ENCODE peak calls at places on chromosomes 13 and 19, in ten cellular contexts. Q is psoas muscle; K is stimulated activated CD4-positive, alpha-beta T cell treated with anti-CD3 and anti-CD28 coated beads, Interleukin-1b, Interleukin-23, amount 100 ng/mL, for 1 hour; V is DMS79; G is lower leg skin; N is activated naive CD8-positive, alpha-beta T cell treated with anti-CD3 and anti-CD28 coated beads for 36 hours; W is T-cell; F is T-helper 9 cell; M is AG04449; X is cerebellar cortex. S is an unnamed sample.

GRCh38 chr13:76723551-76724232 is 162.5 kb downstream of the KCTD12 start:
- DNase-seq in V (no peak), G (no peak), M (peak), K (no peak), X (peak), F (no peak), W (peak), N (no peak), Q (peak), S (no peak)

GRCh38 chr13:72953391-72953960 is 105.3 kb upstream of the KLF5 start:
- DNase-seq in Q (no peak), V (peak), G (no peak), X (no peak), N (no peak), F (no peak), M (no peak), W (no peak), K (no peak), S (no peak)

GRCh38 chr13:24624801-24625231 is 55.4 kb upstream of the ATP12A start:
- DNase-seq in X (no peak), M (no peak), Q (no peak), K (no peak), G (no peak), W (no peak), N (no peak), V (no peak), F (no peak), S (no peak)

GRCh38 chr19:45827459-45828093 is 12.5 kb upstream of the RSPH6A start:
- DNase-seq in V (no peak), F (no peak), Q (no peak), M (no peak), G (no peak), W (no peak), X (no peak), K (no peak), N (no peak), S (no peak)

GRCh38 chr13:58804832-58805231 is 1173.3 kb downstream of the PCDH17 start:
- DNase-seq in M (no peak), G (no peak), X (no peak), W (no peak), V (no peak), N (no peak), Q (no peak), F (no peak), K (no peak), S (no peak)

GRCh38 chr13:105603283-105603682 is 932.2 kb downstream of the EFNB2 start:
- DNase-seq in K (no peak), Q (no peak), N (no peak), G (no peak), M (no peak), W (no peak), X (peak), V (no peak), F (no peak), S (peak)

GRCh38 chr19:1363599-1363998 is 20.1 kb upstream of the NDUFS7 start:
- DNase-seq in N (no peak), M (no peak), Q (no peak), F (no peak), V (no peak), W (no peak), X (no peak), K (no peak), G (no peak), S (no peak)

GRCh38 chr13:114045113-114045735 is 71.3 kb upstream of the C13orf46 start:
- DNase-seq in M (no peak), W (no peak), N (no peak), K (no peak), F (no peak), V (no peak), Q (no peak), G (no peak), X (no peak), S (no peak)

GRCh38 chr13:39102981-39103490 is 64.8 kb downstream of the NHLRC3 start:
- DNase-seq in N (no peak), F (no peak), W (no peak), V (no peak), X (no peak), M (no peak), K (no peak), Q (no peak), G (no peak), S (no peak)

GRCh38 chr19:1956868-1957492 is 16.0 kb downstream of the CSNK1G2 start:
- DNase-seq in W (no peak), F (no peak), X (peak), G (no peak), V (no peak), N (no peak), M (no peak), K (no peak), Q (peak), S (no peak)

GRCh38 chr13:50360637-50361036 is 345.4 kb downstream of the KCNRG start:
- DNase-seq in W (no peak), F (no peak), N (no peak), G (no peak), Q (no peak), K (no peak), M (no peak), X (no peak), V (no peak), S (no peak)

GRCh38 chr13:35894636-35895035 is 236.5 kb downstream of the DCLK1 start:
- DNase-seq in X (no peak), G (no peak), N (no peak), Q (no peak), V (no peak), W (no peak), M (no peak), K (no peak), F (no peak), S (no peak)

GRCh38 chr19:18645035-18645511 is 8.2 kb downstream of the KLHL26 start:
- DNase-seq in F (no peak), K (no peak), N (no peak), W (no peak), Q (no peak), X (no peak), M (no peak), G (no peak), V (no peak), S (no peak)

GRCh38 chr13:91553584-91553983 is 155.2 kb downstream of the GPC5 start:
- DNase-seq in W (no peak), M (no peak), G (no peak), N (no peak), V (no peak), Q (no peak), X (no peak), K (no peak), F (no peak), S (no peak)